ENCODE peak calls at places on chromosome 3, in six cellular contexts. One of them, this sample, is unnamed.
A peak's percentile ranks its signal among the peaks of the same experiment; 100 is the strongest.

GRCh38 chr3:172209333-172210321 is 170.2 kb downstream of the FNDC3B start:
- DNase-seq in fibroblast of villous mesenchyme: no peak
- DNase-seq in NB4: no peak
- DNase-seq in SK-N-SH: no peak
- DNase-seq in upper lobe of right lung: no peak
- DNase-seq in LNCaP clone FGC: no peak
- DNase-seq in this sample: no peak

GRCh38 chr3:134804508-134805480 is 9.7 kb downstream of the EPHB1 start:
- DNase-seq in fibroblast of villous mesenchyme: no peak
- DNase-seq in NB4: no peak
- DNase-seq in SK-N-SH: no peak
- DNase-seq in upper lobe of right lung: no peak
- DNase-seq in LNCaP clone FGC: no peak
- DNase-seq in this sample: no peak

GRCh38 chr3:32420138-32420981 is 28.7 kb downstream of the CMTM7 start:
- DNase-seq in fibroblast of villous mesenchyme: no peak
- DNase-seq in NB4: peak; percentile 88
- DNase-seq in SK-N-SH: no peak
- DNase-seq in upper lobe of right lung: no peak
- DNase-seq in LNCaP clone FGC: no peak
- DNase-seq in this sample: peak; percentile 93

GRCh38 chr3:59764131-59764530 is 714.3 kb upstream of the CFAP20DC start:
- DNase-seq in fibroblast of villous mesenchyme: no peak
- DNase-seq in NB4: no peak
- DNase-seq in SK-N-SH: no peak
- DNase-seq in upper lobe of right lung: no peak
- DNase-seq in LNCaP clone FGC: no peak
- DNase-seq in this sample: no peak

GRCh38 chr3:107979538-107979937 is 111.3 kb downstream of the CD47 start:
- DNase-seq in fibroblast of villous mesenchyme: no peak
- DNase-seq in NB4: no peak
- DNase-seq in SK-N-SH: no peak
- DNase-seq in upper lobe of right lung: no peak
- DNase-seq in LNCaP clone FGC: no peak
- DNase-seq in this sample: no peak

GRCh38 chr3:192835818-192836468 is 81.7 kb downstream of the MB21D2 start:
- DNase-seq in fibroblast of villous mesenchyme: peak; percentile 97
- DNase-seq in NB4: peak; percentile 36
- DNase-seq in SK-N-SH: no peak
- DNase-seq in upper lobe of right lung: no peak
- DNase-seq in LNCaP clone FGC: no peak
- DNase-seq in this sample: no peak

GRCh38 chr3:40768536-40768935 is 243.8 kb downstream of the ZNF621 start:
- DNase-seq in fibroblast of villous mesenchyme: peak; percentile 57
- DNase-seq in NB4: no peak
- DNase-seq in SK-N-SH: no peak
- DNase-seq in upper lobe of right lung: no peak
- DNase-seq in LNCaP clone FGC: no peak
- DNase-seq in this sample: no peak

GRCh38 chr3:72334681-72335457 is 513.4 kb downstream of the SHQ1 start:
- DNase-seq in fibroblast of villous mesenchyme: no peak
- DNase-seq in NB4: no peak
- DNase-seq in SK-N-SH: peak; percentile 55
- DNase-seq in upper lobe of right lung: no peak
- DNase-seq in LNCaP clone FGC: no peak
- DNase-seq in this sample: no peak

GRCh38 chr3:128801779-128802369 is 75.9 kb downstream of the RAB7A start:
- DNase-seq in fibroblast of villous mesenchyme: no peak
- DNase-seq in NB4: no peak
- DNase-seq in SK-N-SH: no peak
- DNase-seq in upper lobe of right lung: no peak
- DNase-seq in LNCaP clone FGC: no peak
- DNase-seq in this sample: no peak

GRCh38 chr3:141994856-141995255 is 118.4 kb downstream of the ATP1B3 start:
- DNase-seq in fibroblast of villous mesenchyme: no peak
- DNase-seq in NB4: no peak
- DNase-seq in SK-N-SH: no peak
- DNase-seq in upper lobe of right lung: no peak
- DNase-seq in LNCaP clone FGC: no peak
- DNase-seq in this sample: no peak

GRCh38 chr3:42080452-42080872 is 10.7 kb upstream of the TRAK1 start:
- DNase-seq in fibroblast of villous mesenchyme: peak; percentile 44
- DNase-seq in NB4: peak; percentile 65
- DNase-seq in SK-N-SH: no peak
- DNase-seq in upper lobe of right lung: no peak
- DNase-seq in LNCaP clone FGC: no peak
- DNase-seq in this sample: peak; percentile 64

GRCh38 chr3:104316118-104316517 is 1050.6 kb upstream of the ALCAM start:
- DNase-seq in fibroblast of villous mesenchyme: no peak
- DNase-seq in NB4: no peak
- DNase-seq in SK-N-SH: no peak
- DNase-seq in upper lobe of right lung: no peak
- DNase-seq in LNCaP clone FGC: no peak
- DNase-seq in this sample: no peak

GRCh38 chr3:14988988-14989394 is 41.6 kb downstream of the NR2C2 start:
- DNase-seq in fibroblast of villous mesenchyme: no peak
- DNase-seq in NB4: peak; percentile 35
- DNase-seq in SK-N-SH: no peak
- DNase-seq in upper lobe of right lung: no peak
- DNase-seq in LNCaP clone FGC: no peak
- DNase-seq in this sample: no peak

GRCh38 chr3:180036678-180037455 is at the start of gene PEX5L:
- DNase-seq in fibroblast of villous mesenchyme: peak; percentile 23
- DNase-seq in NB4: peak; percentile 12
- DNase-seq in SK-N-SH: peak; percentile 82
- DNase-seq in upper lobe of right lung: peak; percentile 80
- DNase-seq in LNCaP clone FGC: no peak
- DNase-seq in this sample: no peak

GRCh38 chr3:30597131-30597768 is 9.2 kb upstream of the TGFBR2 start:
- DNase-seq in fibroblast of villous mesenchyme: peak; percentile 89
- DNase-seq in NB4: peak; percentile 43
- DNase-seq in SK-N-SH: no peak
- DNase-seq in upper lobe of right lung: no peak
- DNase-seq in LNCaP clone FGC: peak; percentile 26
- DNase-seq in this sample: peak; percentile 45

GRCh38 chr3:34258271-34259015 is 460.0 kb downstream of the PDCD6IP start:
- DNase-seq in fibroblast of villous mesenchyme: no peak
- DNase-seq in NB4: no peak
- DNase-seq in SK-N-SH: no peak
- DNase-seq in upper lobe of right lung: no peak
- DNase-seq in LNCaP clone FGC: no peak
- DNase-seq in this sample: no peak

GRCh38 chr3:16961621-16962205 is 77.0 kb downstream of the PLCL2 start:
- DNase-seq in fibroblast of villous mesenchyme: no peak
- DNase-seq in NB4: no peak
- DNase-seq in SK-N-SH: no peak
- DNase-seq in upper lobe of right lung: no peak
- DNase-seq in LNCaP clone FGC: no peak
- DNase-seq in this sample: no peak

GRCh38 chr3:4759689-4760312 is 219.4 kb upstream of the BHLHE40 start:
- DNase-seq in fibroblast of villous mesenchyme: peak; percentile 38
- DNase-seq in NB4: peak; percentile 68
- DNase-seq in SK-N-SH: peak; percentile 48
- DNase-seq in upper lobe of right lung: no peak
- DNase-seq in LNCaP clone FGC: peak; percentile 69
- DNase-seq in this sample: no peak

GRCh38 chr3:127675651-127676391 is 3.1 kb downstream of the ABTB1 start:
- DNase-seq in fibroblast of villous mesenchyme: no peak
- DNase-seq in NB4: no peak
- DNase-seq in SK-N-SH: no peak
- DNase-seq in upper lobe of right lung: peak; percentile 58
- DNase-seq in LNCaP clone FGC: no peak
- DNase-seq in this sample: no peak

GRCh38 chr3:10361375-10361774 is 40.5 kb upstream of the SEC13 start:
- DNase-seq in fibroblast of villous mesenchyme: no peak
- DNase-seq in NB4: no peak
- DNase-seq in SK-N-SH: no peak
- DNase-seq in upper lobe of right lung: no peak
- DNase-seq in LNCaP clone FGC: no peak
- DNase-seq in this sample: no peak

GRCh38 chr3:155778441-155778840 is 27.6 kb downstream of the C3orf33 start:
- DNase-seq in fibroblast of villous mesenchyme: no peak
- DNase-seq in NB4: no peak
- DNase-seq in SK-N-SH: no peak
- DNase-seq in upper lobe of right lung: no peak
- DNase-seq in LNCaP clone FGC: no peak
- DNase-seq in this sample: no peak

GRCh38 chr3:134527037-134527436 is 41.2 kb downstream of the CEP63 start:
- DNase-seq in fibroblast of villous mesenchyme: no peak
- DNase-seq in NB4: peak; percentile 46
- DNase-seq in SK-N-SH: peak; percentile 5
- DNase-seq in upper lobe of right lung: no peak
- DNase-seq in LNCaP clone FGC: no peak
- DNase-seq in this sample: peak; percentile 38

GRCh38 chr3:187661267-187661666 is 8.9 kb downstream of the SST start:
- DNase-seq in fibroblast of villous mesenchyme: no peak
- DNase-seq in NB4: no peak
- DNase-seq in SK-N-SH: no peak
- DNase-seq in upper lobe of right lung: no peak
- DNase-seq in LNCaP clone FGC: no peak
- DNase-seq in this sample: no peak

GRCh38 chr3:170811928-170812591 is 57.9 kb downstream of the RPL22L1 start:
- DNase-seq in fibroblast of villous mesenchyme: peak; percentile 95
- DNase-seq in NB4: peak; percentile 80
- DNase-seq in SK-N-SH: peak; percentile 77
- DNase-seq in upper lobe of right lung: no peak
- DNase-seq in LNCaP clone FGC: peak; percentile 72
- DNase-seq in this sample: peak; percentile 86

GRCh38 chr3:172221550-172221949 is 182.2 kb downstream of the FNDC3B start:
- DNase-seq in fibroblast of villous mesenchyme: peak; percentile 89
- DNase-seq in NB4: no peak
- DNase-seq in SK-N-SH: no peak
- DNase-seq in upper lobe of right lung: no peak
- DNase-seq in LNCaP clone FGC: no peak
- DNase-seq in this sample: no peak

GRCh38 chr3:154241496-154241895 is 82.8 kb downstream of the DHX36 start:
- DNase-seq in fibroblast of villous mesenchyme: no peak
- DNase-seq in NB4: no peak
- DNase-seq in SK-N-SH: no peak
- DNase-seq in upper lobe of right lung: no peak
- DNase-seq in LNCaP clone FGC: no peak
- DNase-seq in this sample: no peak

GRCh38 chr3:179451335-179452165 is at the start of gene GNB4:
- DNase-seq in fibroblast of villous mesenchyme: peak; percentile 86
- DNase-seq in NB4: peak; percentile 93
- DNase-seq in SK-N-SH: peak; percentile 94
- DNase-seq in upper lobe of right lung: peak; percentile 93
- DNase-seq in LNCaP clone FGC: no peak
- DNase-seq in this sample: peak; percentile 89

DNA sequence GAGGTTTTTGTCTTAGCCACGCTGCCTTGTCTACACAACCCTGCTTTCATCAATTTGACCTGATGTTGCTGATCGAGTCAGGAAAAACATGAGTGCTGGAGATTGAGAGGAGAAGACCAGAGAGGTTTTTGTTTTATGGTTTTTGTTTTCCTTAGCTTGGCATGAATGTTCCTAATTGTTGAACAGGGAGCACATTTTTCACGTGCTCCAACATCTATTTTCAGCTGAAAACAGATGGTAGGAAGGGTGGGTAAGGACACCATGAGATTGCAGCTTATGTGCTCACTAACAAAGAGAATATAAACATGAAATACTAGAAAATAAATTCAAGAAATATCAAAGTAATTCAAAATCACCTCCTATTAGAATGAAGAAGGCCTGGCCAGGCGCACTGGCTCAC is 79.9 kb upstream of the LMCD1 start:
- DNase-seq in fibroblast of villous mesenchyme: no peak
- DNase-seq in NB4: no peak
- DNase-seq in SK-N-SH: no peak
- DNase-seq in upper lobe of right lung: no peak
- DNase-seq in LNCaP clone FGC: no peak
- DNase-seq in this sample: no peak
- TF ChIP-seq CTCF in fibroblast of villous mesenchyme: no peak
- TF ChIP-seq CTCF in NB4: no peak
- TF ChIP-seq CTCF in SK-N-SH: no peak
- TF ChIP-seq CTCF in upper lobe of right lung: no peak
- TF ChIP-seq CTCF in LNCaP clone FGC: no peak
- TF ChIP-seq CTCF in this sample: no peak

DNA sequence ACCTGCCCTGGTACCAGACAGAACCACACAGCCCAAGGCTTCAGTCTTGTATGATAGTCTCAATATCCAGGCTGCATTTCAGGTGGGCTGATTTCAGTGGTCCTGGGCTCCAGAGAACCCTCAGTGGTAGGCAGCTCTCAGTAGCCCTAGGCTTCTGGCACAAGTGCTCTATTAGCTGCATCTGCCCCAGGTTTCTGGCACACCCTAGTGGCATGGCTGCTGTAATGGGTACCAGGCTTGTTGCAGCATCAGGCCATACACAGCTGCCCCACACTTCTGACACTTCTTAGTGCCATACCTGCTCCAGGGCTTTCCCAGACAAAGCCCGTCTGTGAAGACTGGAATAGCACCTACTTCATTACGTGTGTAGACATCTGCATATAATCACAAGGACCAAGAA is 1062.2 kb upstream of the EPHA6 start:
- DNase-seq in fibroblast of villous mesenchyme: no peak
- DNase-seq in NB4: no peak
- DNase-seq in SK-N-SH: no peak
- DNase-seq in upper lobe of right lung: no peak
- DNase-seq in LNCaP clone FGC: no peak
- DNase-seq in this sample: peak; percentile 37
- TF ChIP-seq CTCF in fibroblast of villous mesenchyme: no peak
- TF ChIP-seq CTCF in NB4: no peak
- TF ChIP-seq CTCF in SK-N-SH: no peak
- TF ChIP-seq CTCF in upper lobe of right lung: no peak
- TF ChIP-seq CTCF in LNCaP clone FGC: no peak
- TF ChIP-seq CTCF in this sample: no peak

DNA sequence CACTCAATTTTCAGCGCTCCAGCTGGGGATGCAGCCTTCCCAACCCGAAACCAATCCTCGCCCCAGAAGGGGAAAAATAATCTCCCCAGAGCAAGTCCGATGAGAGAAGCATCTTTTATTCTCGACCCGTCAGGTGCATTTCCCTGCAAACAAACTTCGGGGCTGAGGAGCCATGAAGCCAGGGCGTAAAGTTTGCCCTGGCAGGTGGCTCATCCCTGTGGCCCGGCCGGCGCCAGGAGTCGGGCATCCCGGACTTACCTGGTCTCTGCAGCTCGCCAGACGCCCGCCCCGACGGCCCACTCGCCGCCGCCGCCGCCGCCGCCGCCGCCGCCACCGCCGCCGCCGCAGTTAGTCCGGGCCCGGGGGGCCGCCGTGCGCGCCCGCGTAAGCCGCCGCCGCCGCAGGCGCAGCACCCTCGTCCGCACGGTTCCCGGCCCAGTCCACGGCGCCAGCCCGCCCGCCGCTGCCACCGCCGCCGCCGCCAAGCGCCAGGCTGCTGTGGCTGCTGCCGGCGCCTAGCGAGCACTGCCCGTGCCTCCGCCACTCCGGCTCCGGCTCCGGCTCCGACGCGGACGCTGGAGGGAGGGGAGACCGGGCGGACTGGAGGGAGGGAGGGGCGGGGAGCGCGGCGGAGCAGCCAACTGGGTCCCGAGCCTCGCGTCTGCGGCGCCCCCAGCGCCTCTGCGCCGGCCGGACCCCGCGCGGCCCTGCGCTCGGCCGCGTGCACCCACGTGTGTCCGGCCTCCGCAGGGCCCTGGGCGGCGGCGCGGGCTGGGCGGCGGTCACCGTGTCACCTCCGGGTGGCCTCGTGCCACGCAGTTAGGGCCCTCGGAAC is at the start of gene CNTN3:
- DNase-seq in fibroblast of villous mesenchyme: no peak
- DNase-seq in NB4: no peak
- DNase-seq in SK-N-SH: peak; percentile 89
- DNase-seq in upper lobe of right lung: peak; percentile 72
- DNase-seq in LNCaP clone FGC: no peak
- DNase-seq in this sample: no peak
- TF ChIP-seq CTCF in fibroblast of villous mesenchyme: no peak
- TF ChIP-seq CTCF in NB4: no peak
- TF ChIP-seq CTCF in SK-N-SH: no peak
- TF ChIP-seq CTCF in upper lobe of right lung: no peak
- TF ChIP-seq CTCF in LNCaP clone FGC: no peak
- TF ChIP-seq CTCF in this sample: no peak

GRCh38 chr3:150370129-150370602 is 37.9 kb upstream of the TSC22D2 start:
- DNase-seq in fibroblast of villous mesenchyme: peak; percentile 94
- DNase-seq in NB4: no peak
- DNase-seq in SK-N-SH: no peak
- DNase-seq in upper lobe of right lung: no peak
- DNase-seq in LNCaP clone FGC: no peak
- DNase-seq in this sample: peak; percentile 94
- TF ChIP-seq CTCF in fibroblast of villous mesenchyme: peak; percentile 25
- TF ChIP-seq CTCF in NB4: no peak
- TF ChIP-seq CTCF in SK-N-SH: peak; percentile 30
- TF ChIP-seq CTCF in upper lobe of right lung: peak; percentile 12
- TF ChIP-seq CTCF in LNCaP clone FGC: no peak
- TF ChIP-seq CTCF in this sample: no peak